ENCODE peak calls at places on chromosomes 11 and 22, in six cellular contexts. F is GM12878, I is H1, E is GM12891, Z is HepG2, Y is K562. W is an unnamed sample.
A peak's percentile ranks its signal among the peaks of the same experiment; 100 is the strongest.

GRCh38 chr11:103384652-103385051 is 275.4 kb downstream of the DYNC2H1 start:
- DNase-seq in F (no peak), I (no peak), Y (no peak), E (no peak), Z (no peak), W (no peak)

GRCh38 chr11:61302550-61302949 is 7.4 kb upstream of the VWCE start:
- DNase-seq in F (no peak), E (no peak), Z (no peak), Y (no peak), I (no peak), W (no peak)

GRCh38 chr11:16242806-16243205 is 113.5 kb downstream of the SOX6 start:
- DNase-seq in Z (no peak), F (no peak), I (no peak), E (no peak), Y (no peak), W (no peak)

GRCh38 chr11:57444362-57445074 is 15.8 kb upstream of the RTN4RL2 start:
- DNase-seq in Y (peak; percentile 47), Z (no peak), I (no peak), E (no peak), F (no peak), W (no peak)

GRCh38 chr22:45868586-45869443 is 108.1 kb downstream of the WNT7B start:
- DNase-seq in E (no peak), Z (no peak), Y (no peak), F (no peak), I (no peak), W (no peak)

GRCh38 chr11:33713162-33713913 is 12.7 kb upstream of the C11orf91 start:
- DNase-seq in Z (no peak), Y (no peak), I (no peak), F (no peak), E (no peak), W (no peak)

GRCh38 chr22:35589071-35589735 is 27.9 kb downstream of the MB start:
- DNase-seq in I (no peak), F (no peak), Y (no peak), Z (no peak), E (no peak), W (no peak)

GRCh38 chr11:121711236-121711635 is 258.5 kb upstream of the SORL1-AS1 start:
- DNase-seq in I (no peak), Z (peak; percentile 83), F (no peak), E (no peak), Y (no peak), W (no peak)

GRCh38 chr11:78920329-78920728 is 345.7 kb upstream of the NARS2 start:
- DNase-seq in I (no peak), Z (no peak), E (no peak), F (no peak), Y (no peak), W (no peak)

GRCh38 chr22:39173050-39173706 is 20.7 kb upstream of the CBX7 start:
- DNase-seq in Y (no peak), F (no peak), E (no peak), I (no peak), Z (no peak), W (no peak)

GRCh38 chr11:44333271-44334218 is 23.6 kb upstream of the ALX4 start:
- DNase-seq in Z (peak; percentile 37), F (no peak), I (no peak), E (no peak), Y (peak; percentile 51), W (no peak)

GRCh38 chr22:39392341-39392948 is 7.1 kb upstream of the TAB1 start:
- DNase-seq in I (no peak), Y (no peak), E (no peak), F (no peak), Z (peak; percentile 41), W (no peak)

GRCh38 chr11:120817131-120817530 is 206.8 kb upstream of the TBCEL start:
- DNase-seq in Z (no peak), F (no peak), Y (no peak), I (no peak), E (no peak), W (no peak)

GRCh38 chr22:48940266-48940987 is 887.2 kb downstream of the BRD1 start:
- DNase-seq in E (no peak), I (peak; percentile 37), Z (no peak), F (no peak), Y (no peak), W (no peak)

GRCh38 chr11:74634537-74634936 is 42.2 kb downstream of the POLD3 start:
- DNase-seq in I (no peak), E (no peak), F (no peak), Z (peak; percentile 18), Y (peak; percentile 37), W (no peak)

GRCh38 chr22:40040927-40041326 is 46.2 kb downstream of the FAM83F start:
- DNase-seq in Y (peak; percentile 25), I (no peak), F (no peak), Z (no peak), E (no peak), W (no peak)

GRCh38 chr11:47270331-47271271 is 668 bp downstream of the MADD start:
- DNase-seq in F (no peak), Z (peak; percentile 49), E (no peak), I (peak; percentile 50), Y (peak; percentile 67), W (no peak)

GRCh38 chr11:120714448-120714847 is 202.9 kb downstream of the GRIK4 start:
- DNase-seq in Y (no peak), Z (no peak), E (no peak), F (no peak), I (no peak), W (no peak)

GRCh38 chr11:6576471-6577373 is 26.7 kb downstream of the RRP8 start:
- DNase-seq in Z (no peak), E (no peak), F (no peak), Y (no peak), I (peak; percentile 26), W (no peak)
- TF ChIP-seq POLR2AphosphoS5 in Z (no peak), E (no peak), F (no peak), Y (no peak), I (no peak), W (no peak)

GRCh38 chr11:114358711-114359110 is 41.6 kb downstream of the C11orf71 start:
- DNase-seq in I (no peak), Y (no peak), Z (no peak), F (no peak), E (no peak), W (no peak)

GRCh38 chr11:114348200-114349191 is 51.8 kb downstream of the C11orf71 start:
- DNase-seq in E (no peak), Z (peak; percentile 39), F (no peak), Y (peak; percentile 23), I (peak; percentile 63), W (no peak)

GRCh38 chr11:114350022-114350421 is 50.3 kb downstream of the C11orf71 start:
- DNase-seq in I (no peak), Y (no peak), Z (no peak), F (no peak), E (no peak), W (no peak)

GRCh38 chr11:114354076-114354475 is 46.2 kb downstream of the C11orf71 start:
- DNase-seq in Z (no peak), E (no peak), I (no peak), F (no peak), Y (peak; percentile 63), W (no peak)

DNA sequence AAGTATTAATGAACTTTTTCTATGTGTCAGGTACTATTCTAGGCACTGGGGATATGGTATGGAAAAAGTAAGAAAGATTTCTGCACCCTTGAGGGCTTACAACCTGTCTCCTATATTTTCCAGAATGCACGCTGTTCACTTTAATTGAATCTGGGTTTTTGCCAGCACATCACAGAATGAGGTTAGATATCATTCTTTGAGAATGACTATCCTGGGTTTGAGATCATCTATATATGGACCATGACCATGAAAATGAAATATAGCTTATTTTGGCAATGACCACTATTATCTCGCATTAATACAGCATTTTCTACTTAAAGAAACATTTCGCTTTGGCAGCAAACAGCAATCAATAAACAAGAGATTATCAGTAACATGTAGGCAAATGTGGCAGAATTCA is 46.9 kb downstream of the C11orf71 start:
- DNase-seq in I (no peak), E (no peak), Y (no peak), Z (no peak), F (no peak), W (no peak)
- TF ChIP-seq TAF1 in I (no peak), E (no peak), Y (no peak), Z (no peak), F (no peak), W (no peak)

GRCh38 chr22:31253949-31254348 is 38.3 kb downstream of the PIK3IP1 start:
- DNase-seq in I (no peak), Y (no peak), E (no peak), Z (peak; percentile 16), F (no peak), W (no peak)

GRCh38 chr22:31248138-31248745 is 36.1 kb downstream of the LIMK2 start:
- DNase-seq in Z (no peak), E (peak; percentile 55), F (no peak), Y (peak; percentile 73), I (peak; percentile 68), W (no peak)

GRCh38 chr22:31248965-31249940 is 37.2 kb downstream of the LIMK2 start:
- DNase-seq in Z (no peak), F (no peak), I (no peak), Y (no peak), E (no peak), W (no peak)

GRCh38 chr22:31247726-31248125 is 35.6 kb downstream of the LIMK2 start:
- DNase-seq in Y (no peak), I (no peak), E (no peak), Z (no peak), F (no peak), W (no peak)

DNA sequence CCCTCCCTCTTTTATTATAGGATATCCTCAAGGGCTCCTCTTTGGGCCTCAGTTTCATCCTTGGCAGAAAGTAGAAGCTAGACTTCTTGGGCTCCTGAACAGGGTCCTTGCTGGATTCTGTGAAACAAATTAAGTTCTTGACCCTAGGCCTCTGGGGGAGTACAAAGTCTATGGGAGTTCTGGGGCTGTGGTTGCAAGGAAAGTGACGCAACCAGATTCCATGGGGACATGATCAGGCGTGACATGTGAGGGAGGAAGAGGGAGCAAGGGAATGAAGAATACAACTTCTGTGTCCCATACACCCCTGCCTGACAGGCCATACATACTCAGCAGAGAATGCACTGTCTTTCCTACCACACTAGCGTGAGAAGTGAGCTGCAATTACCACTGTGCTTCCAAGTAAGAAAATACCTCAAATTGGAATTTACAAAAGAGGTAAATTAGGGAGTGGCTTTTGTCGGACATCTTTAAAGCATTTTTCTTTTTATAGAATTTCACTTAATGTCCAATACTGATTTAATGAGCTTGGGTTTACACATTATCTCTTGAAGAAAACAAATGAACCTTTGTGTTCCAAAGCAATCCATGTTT is 38.7 kb downstream of the LIMK2 start:
- DNase-seq in F (no peak), E (no peak), Y (no peak), Z (peak; percentile 87), I (no peak), W (no peak)
- TF ChIP-seq POLR2A in F (no peak), E (no peak), Y (no peak), Z (no peak), I (no peak), W (no peak)

GRCh38 chr11:117198613-117199012 is 557 bp upstream of the TAGLN start:
- DNase-seq in I (no peak), Z (no peak), Y (no peak), E (no peak), F (no peak), W (no peak)

GRCh38 chr11:117197516-117198456 is 1.4 kb upstream of the TAGLN start:
- DNase-seq in E (no peak), Z (no peak), I (peak; percentile 94), F (no peak), Y (peak; percentile 56), W (no peak)

GRCh38 chr11:117200813-117201515 is 1.8 kb downstream of the TAGLN start:
- DNase-seq in I (no peak), Z (no peak), Y (no peak), E (no peak), F (no peak), W (no peak)

GRCh38 chr11:117199916-117200812 is 994 bp downstream of the TAGLN start:
- DNase-seq in E (no peak), I (peak; percentile 50), Y (no peak), F (no peak), Z (no peak), W (no peak)

GRCh38 chr11:117199061-117199915 is at the start of gene TAGLN:
- DNase-seq in F (no peak), I (peak; percentile 83), Y (no peak), Z (peak; percentile 21), E (no peak), W (no peak)
- TF ChIP-seq POLR2AphosphoS5 in F (no peak), I (peak; percentile 84), Y (no peak), Z (no peak), E (no peak), W (no peak)